ENCODE peak calls at places on chromosomes 3 and 15, in five cellular contexts. A, J, P, N and E are unnamed samples.

GRCh38 chr15:52733078-52733477 is 53.9 kb upstream of the ATOSA start:
- DNase-seq in A (no peak), J (no peak), P (no peak), N (peak), E (no peak)

GRCh38 chr3:195100903-195101591 is 169.9 kb downstream of the XXYLT1 start:
- DNase-seq in A (no peak), J (peak), P (no peak), N (peak), E (peak)

GRCh38 chr3:84885199-84885882 is 73.4 kb upstream of the CADM2 start:
- DNase-seq in A (no peak), J (peak), P (no peak), N (no peak), E (no peak)

GRCh38 chr3:186828340-186828739 is 14.2 kb upstream of the ADIPOQ start:
- DNase-seq in A (no peak), J (no peak), P (no peak), N (no peak), E (no peak)

GRCh38 chr3:119469378-119470189 is 821 bp downstream of the POGLUT1 start:
- DNase-seq in A (no peak), J (no peak), P (no peak), N (peak), E (no peak)

GRCh38 chr15:63277893-63278505 is 594 bp downstream of the APH1B start:
- DNase-seq in A (no peak), J (no peak), P (peak), N (no peak), E (no peak)

GRCh38 chr3:126474498-126475410 is 937 bp downstream of the ZXDC start:
- DNase-seq in A (peak), J (peak), P (peak), N (peak), E (peak)

GRCh38 chr3:168049366-168049974 is 46.3 kb downstream of the GOLIM4 start:
- DNase-seq in A (no peak), J (no peak), P (no peak), N (peak), E (no peak)

GRCh38 chr3:197592361-197593045 is 36.7 kb upstream of the BDH1 start:
- DNase-seq in A (no peak), J (no peak), P (no peak), N (no peak), E (no peak)

GRCh38 chr3:18809640-18810305 is 338.5 kb upstream of the KCNH8 start:
- DNase-seq in A (no peak), J (no peak), P (no peak), N (no peak), E (no peak)

GRCh38 chr3:152858170-152858800 is 23.4 kb downstream of the P2RY1 start:
- DNase-seq in A (no peak), J (no peak), P (no peak), N (no peak), E (no peak)

GRCh38 chr3:181252626-181253025 is 263.1 kb upstream of the DNAJC19 start:
- DNase-seq in A (no peak), J (no peak), P (no peak), N (no peak), E (peak)

GRCh38 chr3:127036209-127037020 is 53.5 kb downstream of the PLXNA1 start:
- DNase-seq in A (no peak), J (peak), P (no peak), N (no peak), E (peak)

GRCh38 chr3:8749316-8749715 is 15.7 kb downstream of the CAV3 start:
- DNase-seq in A (no peak), J (no peak), P (no peak), N (no peak), E (no peak)

GRCh38 chr3:67531149-67532101 is 123.0 kb downstream of the SUCLG2 start:
- DNase-seq in A (no peak), J (no peak), P (no peak), N (no peak), E (no peak)

GRCh38 chr3:13621381-13622221 is 72.7 kb downstream of the FBLN2 start:
- DNase-seq in A (peak), J (peak), P (no peak), N (no peak), E (peak)

GRCh38 chr15:92989469-92989868 is 89.3 kb downstream of the CHD2 start:
- DNase-seq in A (no peak), J (no peak), P (no peak), N (no peak), E (no peak)

GRCh38 chr3:187744169-187745151 is 808 bp downstream of the BCL6 start:
- DNase-seq in A (peak), J (peak), P (peak), N (peak), E (peak)

GRCh38 chr15:69090197-69090948 is 70.1 kb upstream of the GLCE start:
- DNase-seq in A (no peak), J (no peak), P (no peak), N (peak), E (peak)

GRCh38 chr15:35649575-35649974 is 103.6 kb upstream of the DPH6 start:
- DNase-seq in A (no peak), J (no peak), P (no peak), N (no peak), E (peak)

GRCh38 chr15:57158997-57159668 is 217.2 kb upstream of the CGNL1 start:
- DNase-seq in A (no peak), J (no peak), P (no peak), N (no peak), E (no peak)

GRCh38 chr15:74528876-74529275 is 12.1 kb upstream of the ARID3B start:
- DNase-seq in A (no peak), J (no peak), P (no peak), N (no peak), E (no peak)

GRCh38 chr3:72756900-72757299 is 91.3 kb downstream of the SHQ1 start:
- DNase-seq in A (peak), J (no peak), P (no peak), N (no peak), E (no peak)

GRCh38 chr3:101825904-101826445 is 23.3 kb upstream of the NFKBIZ start:
- DNase-seq in A (no peak), J (no peak), P (no peak), N (no peak), E (no peak)

GRCh38 chr15:68994981-68995753 is 19.3 kb upstream of the NOX5 start:
- DNase-seq in A (no peak), J (no peak), P (no peak), N (no peak), E (no peak)

GRCh38 chr3:126111566-126112475 is 27.9 kb upstream of the SLC41A3 start:
- DNase-seq in A (no peak), J (no peak), P (no peak), N (no peak), E (no peak)

GRCh38 chr15:69303337-69304175 is 4.8 kb downstream of the PAQR5 start:
- DNase-seq in A (no peak), J (no peak), P (no peak), N (peak), E (no peak)

GRCh38 chr3:123941150-123941941 is 19.7 kb downstream of the CCDC14 start:
- DNase-seq in A (no peak), J (no peak), P (no peak), N (peak), E (peak)

GRCh38 chr3:180700941-180701340 is 21.7 kb upstream of the CCDC39 start:
- DNase-seq in A (no peak), J (no peak), P (no peak), N (peak), E (no peak)

GRCh38 chr3:196617256-196617655 is 22.2 kb upstream of the NRROS start:
- DNase-seq in A (no peak), J (no peak), P (no peak), N (no peak), E (no peak)

GRCh38 chr15:82952156-82953081 is at the start of gene HOMER2:
- DNase-seq in A (no peak), J (peak), P (peak), N (no peak), E (peak)

GRCh38 chr15:39631357-39631756 is 50.5 kb downstream of the THBS1 start:
- DNase-seq in A (no peak), J (no peak), P (no peak), N (no peak), E (no peak)

GRCh38 chr3:18425641-18426403 is 683 bp upstream of the SATB1 start:
- DNase-seq in A (peak), J (peak), P (peak), N (no peak), E (peak)

GRCh38 chr3:79012530-79012913 is 755.3 kb downstream of the ROBO1 start:
- DNase-seq in A (no peak), J (no peak), P (no peak), N (no peak), E (no peak)

GRCh38 chr3:79016587-79017380 is 751.0 kb downstream of the ROBO1 start:
- DNase-seq in A (no peak), J (no peak), P (no peak), N (no peak), E (no peak)

GRCh38 chr3:79018671-79019136 is 749.1 kb downstream of the ROBO1 start:
- DNase-seq in A (peak), J (peak), P (peak), N (peak), E (peak)

GRCh38 chr3:79012946-79013362 is 754.8 kb downstream of the ROBO1 start:
- DNase-seq in A (no peak), J (no peak), P (no peak), N (no peak), E (no peak)

GRCh38 chr3:79015854-79016253 is 751.9 kb downstream of the ROBO1 start:
- DNase-seq in A (no peak), J (no peak), P (no peak), N (no peak), E (no peak)
- H3K4me3 ChIP-seq in A (no peak), J (peak), P (peak), N (no peak), E (peak)

DNA sequence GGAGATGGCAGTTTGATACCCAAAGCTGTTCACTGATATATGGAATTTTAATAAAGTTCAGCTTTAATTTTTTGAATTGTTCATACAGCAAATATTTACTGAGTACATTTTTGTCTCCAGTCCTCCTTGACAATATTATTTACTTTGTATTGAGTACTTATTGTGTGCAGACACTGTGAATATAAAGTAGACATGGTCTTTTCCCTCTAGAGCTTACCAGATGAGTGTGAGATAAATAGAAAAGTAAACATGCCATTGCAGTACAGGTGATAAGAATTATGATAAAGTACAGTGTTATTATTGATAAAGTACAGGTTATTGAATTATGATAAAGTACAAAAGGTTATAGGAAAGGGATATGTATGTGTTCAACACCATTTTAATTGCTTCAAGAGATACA is 2.1 kb downstream of the UBA5 start:
- DNase-seq in A (no peak), J (no peak), P (no peak), N (no peak), E (no peak)
- H3K4me3 ChIP-seq in A (no peak), J (no peak), P (no peak), N (no peak), E (peak)

GRCh38 chr15:89999676-90000174 is 1.4 kb upstream of the ZNF710 start:
- DNase-seq in A (no peak), J (peak), P (no peak), N (peak), E (no peak)
- H3K4me3 ChIP-seq in A (no peak), J (peak), P (no peak), N (peak), E (no peak)

GRCh38 chr3:11721114-11721440 is 77.4 kb upstream of the VGLL4 start:
- DNase-seq in A (no peak), J (no peak), P (peak), N (no peak), E (no peak)
- H3K4me3 ChIP-seq in A (no peak), J (peak), P (no peak), N (peak), E (no peak)

GRCh38 chr3:39752751-39753150 is 56.7 kb upstream of the MYRIP start:
- DNase-seq in A (no peak), J (no peak), P (no peak), N (peak), E (peak)

GRCh38 chr3:39755100-39755499 is 54.3 kb upstream of the MYRIP start:
- DNase-seq in A (no peak), J (no peak), P (no peak), N (no peak), E (no peak)

GRCh38 chr3:39753361-39753760 is 56.0 kb upstream of the MYRIP start:
- DNase-seq in A (no peak), J (no peak), P (no peak), N (no peak), E (peak)

GRCh38 chr3:39752019-39752637 is 57.3 kb upstream of the MYRIP start:
- DNase-seq in A (no peak), J (no peak), P (no peak), N (no peak), E (peak)

DNA sequence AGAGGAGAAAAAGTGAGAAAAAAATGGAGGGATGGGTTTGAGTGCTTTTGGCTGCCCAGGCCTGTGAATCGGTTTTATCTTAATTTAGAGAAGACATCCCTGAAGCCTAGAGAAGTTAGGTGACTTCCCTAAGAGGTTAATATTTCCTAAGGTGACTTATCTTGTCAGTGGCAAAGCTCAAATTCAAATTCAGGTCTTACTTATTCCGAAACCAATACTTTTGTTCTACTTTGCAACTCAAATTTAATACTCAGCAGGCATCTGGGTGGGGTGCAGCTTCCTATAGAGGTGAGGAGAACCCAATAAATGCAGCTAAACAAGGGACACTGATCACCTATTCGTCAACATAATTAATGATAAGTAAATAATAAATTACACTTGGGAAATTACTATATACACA is 54.9 kb upstream of the MYRIP start:
- DNase-seq in A (no peak), J (no peak), P (no peak), N (no peak), E (no peak)
- H3K4me3 ChIP-seq in A (no peak), J (no peak), P (no peak), N (no peak), E (no peak)

GRCh38 chr3:39542588-39542988 is 75.1 kb downstream of the MOBP start:
- DNase-seq in A (no peak), J (no peak), P (no peak), N (no peak), E (no peak)

GRCh38 chr3:39540162-39540921 is 72.9 kb downstream of the MOBP start:
- DNase-seq in A (no peak), J (no peak), P (no peak), N (no peak), E (no peak)

GRCh38 chr3:39541442-39541841 is 74.0 kb downstream of the MOBP start:
- DNase-seq in A (no peak), J (no peak), P (no peak), N (no peak), E (no peak)

GRCh38 chr3:39541917-39542329 is 74.4 kb downstream of the MOBP start:
- DNase-seq in A (no peak), J (no peak), P (peak), N (peak), E (no peak)
- H3K4me3 ChIP-seq in A (no peak), J (peak), P (no peak), N (no peak), E (peak)

GRCh38 chr15:43516801-43517353 is 531 bp upstream of the MAP1A start:
- DNase-seq in A (no peak), J (no peak), P (peak), N (peak), E (no peak)
- H3K4me3 ChIP-seq in A (no peak), J (peak), P (peak), N (peak), E (peak)

GRCh38 chr3:23487015-23487414 is 283.9 kb downstream of the UBE2E2 start:
- DNase-seq in A (no peak), J (peak), P (no peak), N (no peak), E (no peak)
- H3K4me3 ChIP-seq in A (no peak), J (no peak), P (no peak), N (no peak), E (no peak)

DNA sequence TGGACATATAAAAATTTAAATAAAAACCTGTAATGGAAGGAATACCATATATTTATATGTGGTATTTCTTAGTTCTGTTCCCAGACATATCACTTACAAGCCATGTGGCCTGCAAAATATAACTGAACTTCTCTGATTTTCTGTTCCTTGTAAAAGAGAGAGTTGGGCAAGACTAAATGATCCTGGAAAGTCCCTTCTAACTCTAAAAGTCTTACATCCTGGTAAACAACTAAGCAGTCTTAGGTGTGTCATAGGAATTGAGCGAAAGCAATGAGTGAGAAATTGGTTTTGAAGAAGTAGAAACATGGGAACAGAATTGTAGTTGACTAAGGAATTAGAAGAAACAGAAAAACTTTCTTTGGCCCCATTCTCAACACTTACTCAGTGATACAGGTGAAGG is 25.3 kb upstream of the IL20RB start:
- DNase-seq in A (no peak), J (no peak), P (no peak), N (no peak), E (no peak)
- H3K4me3 ChIP-seq in A (no peak), J (peak), P (no peak), N (no peak), E (no peak)

DNA sequence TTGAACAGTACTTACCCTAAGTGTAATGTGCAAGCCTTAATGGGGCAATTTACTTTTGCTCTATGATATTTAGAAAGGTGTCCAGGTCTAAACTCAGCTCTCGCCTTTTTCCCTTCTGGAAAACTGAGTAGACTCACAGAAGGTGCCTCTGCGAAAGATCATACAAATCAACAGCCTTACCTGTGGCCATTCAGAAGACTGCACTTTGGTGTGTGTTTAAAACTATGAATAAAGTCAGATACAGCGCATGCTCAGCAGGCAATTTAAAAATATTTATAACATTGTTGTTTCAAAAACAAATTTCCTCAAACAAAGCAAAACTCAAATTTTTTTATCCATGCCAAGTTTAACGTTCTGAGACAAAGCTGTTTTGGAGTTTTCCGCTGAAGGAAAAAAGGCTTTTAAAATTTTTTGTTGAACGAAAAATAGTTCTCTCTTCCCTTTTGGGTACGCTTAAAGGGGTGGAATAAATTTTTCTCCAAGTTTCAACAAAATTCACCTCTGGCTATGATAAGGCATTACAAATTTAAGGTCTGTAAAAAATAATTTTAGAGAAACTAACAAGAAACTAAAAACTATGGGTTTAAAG is 156.3 kb downstream of the TIGIT start:
- DNase-seq in A (no peak), J (no peak), P (no peak), N (no peak), E (no peak)
- H3K4me3 ChIP-seq in A (no peak), J (no peak), P (no peak), N (no peak), E (no peak)